ENCODE peak calls at places on chromosomes 13 and 19, in nine cellular contexts. N is CD4-positive, alpha-beta T cell; E is A549; P is WERI-Rb-1; H is GM23338; R is right atrium auricular region; J is epithelial cell of esophagus; C is endothelial cell; M is GM12865. F is an unnamed sample.
A peak's percentile ranks its signal among the peaks of the same experiment; 100 is the strongest.

GRCh38 chr13:21069561-21070004 is 8.2 kb upstream of the LATS2 start:
- DNase-seq in H (no peak), C (no peak), E (peak; percentile 85), N (no peak), R (no peak), J (peak; percentile 91), P (no peak), M (no peak), F (no peak)

GRCh38 chr13:109383683-109384082 is 402.7 kb downstream of the IRS2 start:
- DNase-seq in E (no peak), N (no peak), P (no peak), R (no peak), C (no peak), J (peak; percentile 77), H (no peak), M (no peak), F (no peak)

GRCh38 chr19:31334849-31335624 is 14.2 kb downstream of the TSHZ3 start:
- DNase-seq in H (no peak), R (no peak), P (no peak), C (no peak), M (no peak), N (no peak), E (no peak), J (peak; percentile 53), F (no peak)

GRCh38 chr19:11387154-11388034 is 3.3 kb upstream of the EPOR start:
- DNase-seq in H (no peak), P (no peak), J (no peak), E (no peak), C (no peak), M (no peak), N (no peak), R (no peak), F (no peak)

GRCh38 chr13:27822258-27822872 is 30.1 kb downstream of the GSX1 start:
- DNase-seq in H (peak; percentile 32), N (no peak), P (no peak), J (no peak), M (no peak), E (no peak), C (no peak), R (no peak), F (no peak)

GRCh38 chr19:49340069-49340864 is 5.1 kb downstream of the CD37 start:
- DNase-seq in P (peak; percentile 40), J (peak; percentile 14), C (no peak), H (peak; percentile 80), E (no peak), R (peak; percentile 77), M (peak; percentile 96), N (no peak), F (no peak)

GRCh38 chr13:109163052-109163413 is 533.6 kb downstream of the MYO16 start:
- DNase-seq in E (no peak), N (no peak), R (no peak), H (no peak), P (no peak), C (no peak), J (no peak), M (no peak), F (no peak)

GRCh38 chr13:113153810-113154748 is 4.4 kb upstream of the PROZ start:
- DNase-seq in H (peak; percentile 64), J (peak; percentile 58), N (peak; percentile 70), E (peak; percentile 70), M (peak; percentile 71), C (peak; percentile 75), R (peak; percentile 76), P (peak; percentile 64), F (peak; percentile 55)

GRCh38 chr13:99974939-99975561 is 3.5 kb upstream of the ZIC5 start:
- DNase-seq in N (no peak), H (peak; percentile 76), P (no peak), E (no peak), C (peak; percentile 14), J (no peak), M (no peak), R (peak; percentile 44), F (no peak)

GRCh38 chr19:29084266-29084665 is 128.7 kb downstream of the UQCRFS1 start:
- DNase-seq in J (no peak), H (peak; percentile 66), E (peak; percentile 57), N (no peak), C (peak; percentile 50), P (peak; percentile 32), R (no peak), M (peak; percentile 17), F (peak; percentile 28)

GRCh38 chr13:74251778-74252519 is 117.7 kb upstream of the KLF12 start:
- DNase-seq in C (no peak), R (no peak), E (no peak), P (no peak), M (no peak), H (no peak), J (peak; percentile 37), N (no peak), F (no peak)

GRCh38 chr13:75704942-75705320 is 68.8 kb downstream of the LMO7 start:
- DNase-seq in E (peak; percentile 64), N (no peak), H (peak; percentile 47), P (no peak), J (peak; percentile 96), R (no peak), M (no peak), C (no peak), F (no peak)

GRCh38 chr13:39765801-39766463 is 110.5 kb downstream of the COG6 start:
- DNase-seq in C (peak; percentile 20), J (peak; percentile 66), P (peak; percentile 42), E (peak; percentile 5), M (peak; percentile 34), H (peak; percentile 56), N (no peak), R (no peak), F (no peak)

GRCh38 chr13:57631607-57632275 is at the start of gene PCDH17:
- DNase-seq in C (peak; percentile 32), J (no peak), H (peak; percentile 85), P (no peak), M (no peak), E (no peak), N (no peak), R (peak; percentile 62), F (peak; percentile 24)

GRCh38 chr13:111853766-111854165 is 213.2 kb upstream of the SOX1 start:
- DNase-seq in M (no peak), E (no peak), P (no peak), J (no peak), N (no peak), R (peak; percentile 47), H (no peak), C (no peak), F (no peak)

GRCh38 chr19:17294051-17294891 is 9.0 kb downstream of the ABHD8 start:
- DNase-seq in C (peak; percentile 46), M (peak; percentile 69), N (no peak), J (peak; percentile 59), R (no peak), E (peak; percentile 60), P (peak; percentile 49), H (peak; percentile 82), F (peak; percentile 37)

GRCh38 chr13:58165617-58166016 is 534.1 kb downstream of the PCDH17 start:
- DNase-seq in E (no peak), J (no peak), M (no peak), P (no peak), R (no peak), C (no peak), N (no peak), H (no peak), F (no peak)

GRCh38 chr19:843180-843835 is 2.5 kb downstream of the PRTN3 start:
- DNase-seq in J (peak; percentile 28), M (no peak), H (peak; percentile 79), N (no peak), C (peak; percentile 37), R (no peak), E (peak; percentile 55), P (peak; percentile 70), F (no peak)
- TF ChIP-seq CTCF in J (peak; percentile 9), M (no peak), H (no peak), N (no peak), C (no peak), R (no peak), E (no peak), P (peak; percentile 3), F (peak; percentile 40)

DNA sequence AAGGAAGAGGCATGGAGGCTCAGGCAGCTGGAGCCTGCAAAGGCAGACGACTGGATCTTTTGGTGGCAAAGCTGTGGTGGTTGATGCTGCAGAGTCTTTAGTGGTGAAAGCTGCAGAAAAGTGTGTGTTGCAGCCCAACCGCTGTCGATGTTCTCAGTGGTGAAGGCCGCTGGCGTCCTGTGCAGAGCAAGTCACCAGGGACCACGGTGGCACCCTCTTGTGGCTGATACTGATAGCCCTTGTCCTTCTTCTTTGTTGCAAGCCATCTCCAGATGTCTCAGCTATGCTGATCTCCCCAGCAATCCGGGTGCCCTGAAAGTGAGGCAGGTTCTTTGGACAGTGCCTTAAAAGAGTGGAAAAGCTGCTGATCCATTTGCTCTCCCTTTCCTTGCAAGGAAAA is 610.9 kb upstream of the PCDH9 start:
- DNase-seq in P (no peak), R (no peak), E (no peak), M (no peak), H (peak; percentile 74), J (no peak), N (no peak), C (no peak), F (no peak)
- TF ChIP-seq CTCF in P (no peak), R (no peak), E (no peak), M (no peak), H (peak; percentile 76), J (no peak), N (no peak), C (no peak), F (no peak)

DNA sequence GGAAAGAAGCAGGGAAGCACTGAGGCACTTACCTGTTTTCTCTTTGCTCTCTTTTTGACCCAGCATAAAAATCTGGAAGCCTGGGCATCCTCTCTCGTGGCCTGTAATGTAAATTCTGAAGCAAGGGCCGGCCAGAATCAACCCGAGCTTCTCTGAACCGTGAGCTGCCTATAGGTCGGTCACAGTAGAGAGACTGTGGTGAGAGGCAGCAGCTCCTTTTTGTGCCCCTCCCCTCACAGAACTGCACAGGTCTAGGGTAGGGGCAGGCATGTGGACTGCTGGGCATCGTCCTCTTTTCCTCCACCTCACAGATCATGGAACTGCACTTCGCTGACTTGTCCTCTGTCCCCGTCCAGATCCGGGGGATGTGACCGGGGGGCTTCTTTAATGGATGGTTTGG is 12.5 kb downstream of the FAM124A start:
- DNase-seq in P (no peak), E (no peak), R (no peak), M (no peak), J (no peak), H (no peak), C (no peak), N (no peak), F (no peak)
- TF ChIP-seq CTCF in P (no peak), E (no peak), R (no peak), M (no peak), J (no peak), H (no peak), C (no peak), N (no peak), F (no peak)

DNA sequence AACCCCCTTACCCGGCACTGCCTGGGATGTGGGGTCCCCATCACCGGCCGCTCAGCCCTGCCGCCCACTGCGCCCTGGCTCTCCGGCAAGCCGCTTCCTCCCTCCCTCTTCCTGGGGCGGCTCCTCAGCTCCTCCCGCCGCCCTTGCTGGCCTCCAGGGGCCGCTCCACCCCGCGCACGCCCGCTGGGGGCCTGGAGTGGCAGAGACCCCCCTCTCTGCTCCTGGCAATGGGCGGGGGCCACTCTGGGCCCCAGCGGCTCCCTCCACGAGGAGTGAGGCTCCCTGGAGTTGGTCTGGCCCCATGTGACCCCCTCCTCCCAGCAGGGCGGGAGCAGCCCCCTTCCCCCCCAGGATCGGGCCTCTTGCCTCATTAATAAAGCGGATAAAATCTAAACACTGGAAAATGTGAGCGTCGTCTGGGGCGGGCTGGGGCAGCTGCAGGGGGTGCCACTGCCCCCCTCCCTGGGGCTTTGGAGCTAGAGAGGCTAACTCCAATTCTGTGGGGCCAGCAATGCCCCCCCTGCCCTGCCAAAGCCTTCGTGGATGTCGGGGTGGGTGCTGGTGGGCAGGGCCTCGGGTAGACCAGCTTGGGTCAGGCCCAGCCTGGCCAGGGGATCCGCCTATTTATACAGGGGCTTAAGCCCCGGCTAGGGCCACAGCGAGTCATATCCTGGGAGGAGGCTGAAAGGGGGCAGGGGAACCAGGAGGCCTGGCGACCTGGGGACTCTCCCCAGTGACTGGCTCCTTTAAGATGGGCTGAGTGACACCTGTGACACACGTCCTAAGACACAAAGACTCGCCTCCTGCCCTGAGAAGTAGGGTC is at the start of gene PTGER1:
- DNase-seq in N (no peak), M (no peak), H (peak; percentile 78), J (peak; percentile 37), R (no peak), C (peak; percentile 63), P (peak; percentile 79), E (peak; percentile 41), F (no peak)
- TF ChIP-seq CTCF in N (peak; percentile 27), M (no peak), H (peak; percentile 66), J (peak; percentile 29), R (peak; percentile 46), C (no peak), P (peak; percentile 64), E (no peak), F (peak; percentile 52)